ENCODE peak calls at places on chromosomes 12 and 14, in nine cellular contexts. S is GM23248; Y is naive thymus-derived CD4-positive, alpha-beta T cell; L is NCI-H1092 treated with DMSO at 0.1 percent for 48 hours; J is NCI-H1105; Z is activated gamma-delta T cell treated with anti-CD3 and anti-CD28 coated beads, Interleukin-2, amount 50 U/mL, for 16 hours; E is EL; B is stimulated activated CD8-positive, alpha-beta memory T cell treated with anti-CD3 and anti-CD28 coated beads, Interleukin-15, amount 100 ng/mL, for 24 hours; K is NCI-H1436 treated with DMSO at 0.1 percent for 48 hours. P is an unnamed sample.
A peak's percentile ranks its signal among the peaks of the same experiment; 100 is the strongest.

GRCh38 chr12:85527192-85527591 is 247.2 kb downstream of the ALX1 start:
- DNase-seq in S (no peak), Y (no peak), L (no peak), J (no peak), Z (no peak), E (no peak), B (no peak), K (no peak), P (no peak)

GRCh38 chr12:98594050-98594853 is 766 bp downstream of the SLC25A3 start:
- DNase-seq in S (peak; percentile 71), Y (no peak), L (peak; percentile 7), J (no peak), Z (peak; percentile 14), E (peak; percentile 21), B (no peak), K (no peak), P (peak; percentile 5)

GRCh38 chr14:99043756-99044155 is 228.2 kb downstream of the BCL11B start:
- DNase-seq in S (no peak), Y (no peak), L (no peak), J (no peak), Z (no peak), E (no peak), B (no peak), K (no peak), P (no peak)

GRCh38 chr12:32895688-32896437 is 714 bp downstream of the PKP2 start:
- DNase-seq in S (no peak), Y (no peak), L (no peak), J (peak; percentile 29), Z (no peak), E (no peak), B (no peak), K (no peak), P (no peak)

GRCh38 chr14:47917344-47917954 is 242.0 kb upstream of the MDGA2 start:
- DNase-seq in S (peak; percentile 32), Y (no peak), L (no peak), J (peak; percentile 29), Z (no peak), E (no peak), B (no peak), K (no peak), P (peak; percentile 7)

GRCh38 chr12:49888461-49889151 is 15.1 kb downstream of the FAIM2 start:
- DNase-seq in S (no peak), Y (no peak), L (peak; percentile 28), J (no peak), Z (no peak), E (no peak), B (no peak), K (no peak), P (peak; percentile 85)

GRCh38 chr14:95478309-95478708 is 38.1 kb downstream of the SYNE3 start:
- DNase-seq in S (no peak), Y (no peak), L (no peak), J (no peak), Z (no peak), E (no peak), B (no peak), K (no peak), P (no peak)

GRCh38 chr12:103571286-103571685 is 15.8 kb upstream of the STAB2 start:
- DNase-seq in S (no peak), Y (no peak), L (peak; percentile 48), J (peak; percentile 82), Z (no peak), E (no peak), B (no peak), K (no peak), P (peak; percentile 89)

GRCh38 chr12:116813271-116814041 is 67.8 kb downstream of the HRK start:
- DNase-seq in S (no peak), Y (no peak), L (no peak), J (no peak), Z (no peak), E (peak; percentile 18), B (no peak), K (no peak), P (peak; percentile 47)